ENCODE peak calls at places on chromosomes 4 and X, in seven cellular contexts. L, D, W, X, T, K and C are unnamed samples.

GRCh38 chr4:6746721-6747689 is 31.0 kb downstream of the BLOC1S4 start:
- DNase-seq in L (peak), D (no peak), W (no peak), X (peak), T (peak), K (no peak), C (no peak)

GRCh38 chrX:84339507-84340364 is 151.7 kb upstream of the RPS6KA6 start:
- DNase-seq in L (no peak), D (peak), W (no peak), X (peak), T (peak), K (no peak), C (no peak)

GRCh38 chrX:1435241-1435900 is 17.3 kb downstream of the ASMTL start:
- DNase-seq in L (peak), D (no peak), W (no peak), X (no peak), T (no peak), K (no peak), C (no peak)

GRCh38 chrX:39705299-39705698 is 392.5 kb downstream of the BCOR start:
- DNase-seq in L (peak), D (peak), W (peak), X (peak), T (peak), K (peak), C (no peak)

GRCh38 chr4:71231753-71232420 is 106.9 kb upstream of the SLC4A4 start:
- DNase-seq in L (no peak), D (peak), W (no peak), X (no peak), T (no peak), K (no peak), C (no peak)

GRCh38 chrX:119734897-119735339 is 23.5 kb upstream of the SOWAHD start:
- DNase-seq in L (peak), D (no peak), W (no peak), X (peak), T (no peak), K (no peak), C (no peak)

GRCh38 chr4:7295201-7295916 is 103.0 kb downstream of the SORCS2 start:
- DNase-seq in L (peak), D (no peak), W (peak), X (peak), T (no peak), K (no peak), C (no peak)

GRCh38 chr4:127012549-127012948 is 620.2 kb upstream of the INTU start:
- DNase-seq in L (no peak), D (peak), W (no peak), X (peak), T (no peak), K (no peak), C (no peak)

GRCh38 chr4:128403586-128403985 is 116.0 kb upstream of the PGRMC2 start:
- DNase-seq in L (no peak), D (no peak), W (no peak), X (no peak), T (no peak), K (no peak), C (no peak)

GRCh38 chr4:1244081-1244977 is 4.6 kb downstream of the CTBP1 start:
- DNase-seq in L (no peak), D (no peak), W (no peak), X (no peak), T (peak), K (no peak), C (peak)

GRCh38 chrX:18707442-18708049 is at the start of gene PPEF1:
- DNase-seq in L (no peak), D (no peak), W (no peak), X (no peak), T (no peak), K (no peak), C (no peak)

GRCh38 chr4:61922766-61923165 is 722.6 kb downstream of the ADGRL3 start:
- DNase-seq in L (no peak), D (no peak), W (no peak), X (no peak), T (peak), K (no peak), C (no peak)

GRCh38 chrX:23901065-23901464 is 6.7 kb downstream of the APOO start:
- DNase-seq in L (no peak), D (peak), W (no peak), X (no peak), T (peak), K (no peak), C (no peak)

GRCh38 chr4:65546882-65547281 is 123.4 kb downstream of the EPHA5 start:
- DNase-seq in L (no peak), D (no peak), W (no peak), X (no peak), T (no peak), K (no peak), C (no peak)

GRCh38 chr4:125331116-125331515 is 16.4 kb downstream of the FAT4 start:
- DNase-seq in L (no peak), D (peak), W (no peak), X (no peak), T (no peak), K (no peak), C (no peak)

GRCh38 chr4:1202526-1203378 is 30.4 kb upstream of the SPON2 start:
- DNase-seq in L (peak), D (no peak), W (no peak), X (no peak), T (peak), K (no peak), C (no peak)

GRCh38 chr4:10546-10870 is 42.6 kb upstream of the ZNF595 start:
- DNase-seq in L (no peak), D (no peak), W (no peak), X (no peak), T (no peak), K (no peak), C (no peak)

GRCh38 chrX:150547511-150548115 is 20.8 kb upstream of the MTM1 start:
- DNase-seq in L (peak), D (no peak), W (peak), X (peak), T (peak), K (peak), C (peak)

GRCh38 chr4:13399257-13399656 is 84.9 kb downstream of the RAB28 start:
- DNase-seq in L (no peak), D (peak), W (no peak), X (no peak), T (no peak), K (no peak), C (no peak)

GRCh38 chrX:141278306-141278705 is 36.0 kb upstream of the SPANXC start:
- DNase-seq in L (no peak), D (peak), W (no peak), X (peak), T (peak), K (peak), C (peak)

GRCh38 chr4:169659736-169660670 is 39.6 kb downstream of the CLCN3 start:
- DNase-seq in L (no peak), D (peak), W (peak), X (peak), T (peak), K (peak), C (peak)

GRCh38 chr4:24195976-24196736 is 306.3 kb upstream of the PPARGC1A start:
- DNase-seq in L (no peak), D (peak), W (no peak), X (no peak), T (peak), K (no peak), C (no peak)

GRCh38 chr4:145816091-145816490 is 122.5 kb downstream of the ZNF827 start:
- DNase-seq in L (no peak), D (no peak), W (no peak), X (no peak), T (no peak), K (no peak), C (no peak)

GRCh38 chrX:8783100-8784098 is 17.8 kb downstream of the FAM9A start:
- DNase-seq in L (no peak), D (peak), W (peak), X (peak), T (no peak), K (no peak), C (peak)

GRCh38 chr4:146932111-146932510 is 13.6 kb downstream of the TTC29 start:
- DNase-seq in L (no peak), D (peak), W (no peak), X (no peak), T (no peak), K (no peak), C (no peak)

GRCh38 chr4:89434364-89434988 is 126.9 kb upstream of the GPRIN3 start:
- DNase-seq in L (no peak), D (peak), W (no peak), X (peak), T (peak), K (peak), C (no peak)

GRCh38 chr4:174318829-174319764 is 35.4 kb downstream of the CEP44 start:
- DNase-seq in L (no peak), D (peak), W (no peak), X (peak), T (peak), K (no peak), C (no peak)

GRCh38 chrX:22699591-22700091 is 300.1 kb upstream of the DDX53 start:
- DNase-seq in L (no peak), D (peak), W (peak), X (no peak), T (no peak), K (peak), C (no peak)

GRCh38 chrX:119880552-119881437 is 9.2 kb downstream of the NDUFA1 start:
- DNase-seq in L (no peak), D (peak), W (peak), X (peak), T (peak), K (peak), C (peak)